ENCODE peak calls at places on chromosomes 11 and 22, in nine cellular contexts. One of them, this sample, is unnamed.

GRCh38 chr22:29302681-29303465 is 3.6 kb upstream of the GAS2L1 start:
- DNase-seq in IMR-90: no peak
- DNase-seq in GM12878: no peak
- DNase-seq in A549: no peak
- DNase-seq in K562: no peak
- DNase-seq in tibial nerve: no peak
- DNase-seq in lower leg skin: no peak
- DNase-seq in heart left ventricle: peak
- DNase-seq in GM12891: no peak
- DNase-seq in this sample: no peak

GRCh38 chr22:30873086-30873650 is 95.4 kb downstream of the MORC2 start:
- DNase-seq in A549: no peak
- DNase-seq in IMR-90: no peak
- DNase-seq in lower leg skin: no peak
- DNase-seq in GM12878: no peak
- DNase-seq in heart left ventricle: no peak
- DNase-seq in K562: no peak
- DNase-seq in tibial nerve: no peak
- DNase-seq in GM12891: no peak
- DNase-seq in this sample: no peak

GRCh38 chr11:428295-428694 is 13.5 kb upstream of the SIGIRR start:
- DNase-seq in heart left ventricle: no peak
- DNase-seq in lower leg skin: no peak
- DNase-seq in K562: no peak
- DNase-seq in IMR-90: no peak
- DNase-seq in tibial nerve: no peak
- DNase-seq in A549: no peak
- DNase-seq in GM12878: no peak
- DNase-seq in GM12891: no peak
- DNase-seq in this sample: no peak

GRCh38 chr22:46066691-46067090 is 83.6 kb upstream of the PPARA start:
- DNase-seq in GM12891: no peak
- DNase-seq in A549: no peak
- DNase-seq in tibial nerve: peak
- DNase-seq in IMR-90: no peak
- DNase-seq in heart left ventricle: no peak
- DNase-seq in K562: no peak
- DNase-seq in GM12878: no peak
- DNase-seq in lower leg skin: no peak
- DNase-seq in this sample: no peak

GRCh38 chr11:25793637-25794036 is 538.3 kb upstream of the ANO3 start:
- DNase-seq in lower leg skin: no peak
- DNase-seq in A549: no peak
- DNase-seq in tibial nerve: no peak
- DNase-seq in GM12878: no peak
- DNase-seq in heart left ventricle: no peak
- DNase-seq in IMR-90: no peak
- DNase-seq in GM12891: no peak
- DNase-seq in K562: no peak
- DNase-seq in this sample: no peak

GRCh38 chr11:2258501-2259465 is 11.6 kb downstream of the ASCL2 start:
- DNase-seq in tibial nerve: no peak
- DNase-seq in heart left ventricle: peak
- DNase-seq in A549: no peak
- DNase-seq in GM12891: no peak
- DNase-seq in lower leg skin: peak
- DNase-seq in K562: no peak
- DNase-seq in GM12878: no peak
- DNase-seq in IMR-90: no peak
- DNase-seq in this sample: no peak

GRCh38 chr11:119175493-119176077 is 7.1 kb downstream of the NLRX1 start:
- DNase-seq in GM12878: no peak
- DNase-seq in lower leg skin: no peak
- DNase-seq in heart left ventricle: no peak
- DNase-seq in IMR-90: peak
- DNase-seq in K562: peak
- DNase-seq in tibial nerve: no peak
- DNase-seq in A549: no peak
- DNase-seq in GM12891: no peak
- DNase-seq in this sample: peak

GRCh38 chr11:12657336-12657735 is 16.9 kb upstream of the TEAD1 start:
- DNase-seq in GM12891: no peak
- DNase-seq in heart left ventricle: no peak
- DNase-seq in A549: no peak
- DNase-seq in tibial nerve: no peak
- DNase-seq in IMR-90: no peak
- DNase-seq in lower leg skin: no peak
- DNase-seq in K562: no peak
- DNase-seq in GM12878: no peak
- DNase-seq in this sample: no peak

GRCh38 chr11:34192481-34193401 is 87.3 kb downstream of the NAT10 start:
- DNase-seq in heart left ventricle: no peak
- DNase-seq in K562: no peak
- DNase-seq in GM12878: no peak
- DNase-seq in lower leg skin: peak
- DNase-seq in A549: peak
- DNase-seq in IMR-90: peak
- DNase-seq in GM12891: no peak
- DNase-seq in tibial nerve: peak
- DNase-seq in this sample: peak

GRCh38 chr11:88383446-88383845 is 45.9 kb upstream of the CTSC start:
- DNase-seq in GM12891: no peak
- DNase-seq in A549: peak
- DNase-seq in tibial nerve: no peak
- DNase-seq in K562: no peak
- DNase-seq in IMR-90: no peak
- DNase-seq in heart left ventricle: no peak
- DNase-seq in lower leg skin: no peak
- DNase-seq in GM12878: no peak
- DNase-seq in this sample: no peak

GRCh38 chr11:82988936-82989627 is 82.6 kb downstream of the RAB30 start:
- DNase-seq in lower leg skin: no peak
- DNase-seq in K562: peak
- DNase-seq in GM12878: no peak
- DNase-seq in GM12891: no peak
- DNase-seq in heart left ventricle: no peak
- DNase-seq in tibial nerve: no peak
- DNase-seq in A549: no peak
- DNase-seq in IMR-90: peak
- DNase-seq in this sample: no peak

GRCh38 chr22:41092847-41093371 is 517 bp downstream of the EP300 start:
- DNase-seq in GM12891: no peak
- DNase-seq in tibial nerve: no peak
- DNase-seq in GM12878: no peak
- DNase-seq in A549: peak
- DNase-seq in IMR-90: peak
- DNase-seq in heart left ventricle: no peak
- DNase-seq in lower leg skin: no peak
- DNase-seq in K562: peak
- DNase-seq in this sample: peak

GRCh38 chr11:29271616-29272015 is 745.2 kb downstream of the KCNA4 start:
- DNase-seq in IMR-90: peak
- DNase-seq in GM12878: no peak
- DNase-seq in A549: no peak
- DNase-seq in GM12891: no peak
- DNase-seq in lower leg skin: no peak
- DNase-seq in tibial nerve: no peak
- DNase-seq in K562: no peak
- DNase-seq in heart left ventricle: no peak
- DNase-seq in this sample: no peak

GRCh38 chr11:29268733-29269132 is 748.1 kb downstream of the KCNA4 start:
- DNase-seq in GM12878: no peak
- DNase-seq in heart left ventricle: no peak
- DNase-seq in GM12891: no peak
- DNase-seq in lower leg skin: no peak
- DNase-seq in IMR-90: no peak
- DNase-seq in A549: peak
- DNase-seq in tibial nerve: no peak
- DNase-seq in K562: no peak
- DNase-seq in this sample: no peak

DNA sequence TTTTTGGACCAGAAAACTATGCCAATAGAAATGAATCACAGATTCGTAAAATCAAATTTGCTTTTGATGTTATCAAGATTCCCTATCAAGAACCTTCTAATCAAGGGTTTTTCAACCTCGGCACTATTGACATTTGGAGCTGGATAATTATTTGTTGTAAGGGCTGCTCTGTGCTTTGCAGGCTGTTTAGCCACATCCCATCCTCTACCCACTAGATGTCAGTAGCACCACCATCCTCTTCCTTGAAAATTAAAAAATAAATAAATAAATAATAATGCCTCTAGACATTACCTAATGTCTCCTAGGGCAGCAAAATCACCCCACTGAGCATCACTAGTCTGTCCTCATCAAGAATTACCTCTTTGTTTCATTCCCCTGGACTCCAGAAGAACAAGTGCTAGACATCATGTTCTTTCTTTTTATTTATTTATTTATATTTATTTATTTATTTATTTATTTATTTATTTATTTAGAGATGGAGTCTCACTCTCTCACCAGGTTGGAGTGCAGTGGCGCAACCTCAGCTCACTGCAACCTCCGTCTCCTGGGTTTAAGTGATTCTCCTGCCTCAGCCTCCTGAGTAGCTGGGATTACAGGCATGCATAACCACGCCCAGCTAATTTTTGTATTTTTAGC is 744.7 kb downstream of the KCNA4 start:
- DNase-seq in heart left ventricle: no peak
- DNase-seq in IMR-90: peak
- DNase-seq in tibial nerve: no peak
- DNase-seq in lower leg skin: no peak
- DNase-seq in A549: peak
- DNase-seq in K562: no peak
- DNase-seq in GM12891: no peak
- DNase-seq in GM12878: no peak
- DNase-seq in this sample: no peak
- TF ChIP-seq POLR2A in heart left ventricle: no peak
- TF ChIP-seq POLR2A in IMR-90: no peak
- TF ChIP-seq POLR2A in tibial nerve: no peak
- TF ChIP-seq POLR2A in lower leg skin: no peak
- TF ChIP-seq POLR2A in A549: no peak
- TF ChIP-seq POLR2A in K562: no peak
- TF ChIP-seq POLR2A in GM12891: no peak
- TF ChIP-seq POLR2A in GM12878: no peak
- TF ChIP-seq POLR2A in this sample: no peak

DNA sequence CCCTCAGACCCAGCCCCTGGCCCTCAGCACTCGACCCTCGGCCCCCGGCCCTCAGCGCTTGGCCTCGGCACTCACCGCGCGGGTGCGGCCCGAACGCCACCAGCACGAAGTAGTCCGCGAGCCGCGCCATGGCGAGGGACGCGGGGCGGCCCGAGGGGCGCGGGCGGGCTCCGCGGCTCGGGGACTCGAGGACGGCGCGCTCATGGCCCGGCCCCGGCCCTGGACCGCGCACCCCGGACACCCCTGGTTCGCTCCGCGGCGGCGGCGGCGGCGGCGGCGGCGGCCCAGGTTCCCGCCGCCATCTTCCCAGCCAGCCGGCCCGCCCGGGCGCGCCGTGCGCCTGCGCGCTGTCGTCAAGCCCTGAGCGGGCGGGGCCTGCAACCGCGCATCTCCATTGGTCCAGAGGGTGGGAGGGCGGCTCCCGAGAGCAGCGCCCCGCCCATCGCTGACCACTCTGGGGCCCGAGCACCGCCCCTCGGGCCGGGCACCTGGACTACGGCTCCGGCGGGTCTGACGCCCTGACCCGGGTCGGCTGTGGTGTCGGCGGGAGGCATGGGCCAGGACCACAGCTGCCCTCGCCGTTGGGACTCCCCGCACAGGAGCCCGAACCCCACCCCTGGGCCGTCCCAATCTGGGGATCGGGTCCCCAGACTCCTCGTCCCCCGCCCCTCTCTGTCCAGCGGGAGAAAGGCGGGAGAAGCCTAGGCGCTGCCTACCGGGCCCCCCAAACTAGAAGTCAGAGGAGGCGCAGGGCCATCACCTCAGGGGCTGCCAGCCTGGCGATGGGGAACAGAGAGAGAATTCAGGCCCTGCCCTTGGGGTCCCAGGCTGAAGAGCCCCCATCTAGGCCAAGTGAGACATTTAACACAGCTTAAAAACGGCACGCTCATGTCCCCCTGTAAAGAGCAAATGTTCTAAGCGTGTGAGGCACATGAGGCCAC is at the start of gene SBF1:
- DNase-seq in IMR-90: peak
- DNase-seq in tibial nerve: peak
- DNase-seq in GM12878: peak
- DNase-seq in heart left ventricle: peak
- DNase-seq in GM12891: peak
- DNase-seq in A549: peak
- DNase-seq in lower leg skin: peak
- DNase-seq in K562: peak
- DNase-seq in this sample: peak
- TF ChIP-seq POLR2A in IMR-90: peak
- TF ChIP-seq POLR2A in tibial nerve: peak
- TF ChIP-seq POLR2A in GM12878: peak
- TF ChIP-seq POLR2A in heart left ventricle: peak
- TF ChIP-seq POLR2A in GM12891: no peak
- TF ChIP-seq POLR2A in A549: peak
- TF ChIP-seq POLR2A in lower leg skin: no peak
- TF ChIP-seq POLR2A in K562: peak
- TF ChIP-seq POLR2A in this sample: peak

DNA sequence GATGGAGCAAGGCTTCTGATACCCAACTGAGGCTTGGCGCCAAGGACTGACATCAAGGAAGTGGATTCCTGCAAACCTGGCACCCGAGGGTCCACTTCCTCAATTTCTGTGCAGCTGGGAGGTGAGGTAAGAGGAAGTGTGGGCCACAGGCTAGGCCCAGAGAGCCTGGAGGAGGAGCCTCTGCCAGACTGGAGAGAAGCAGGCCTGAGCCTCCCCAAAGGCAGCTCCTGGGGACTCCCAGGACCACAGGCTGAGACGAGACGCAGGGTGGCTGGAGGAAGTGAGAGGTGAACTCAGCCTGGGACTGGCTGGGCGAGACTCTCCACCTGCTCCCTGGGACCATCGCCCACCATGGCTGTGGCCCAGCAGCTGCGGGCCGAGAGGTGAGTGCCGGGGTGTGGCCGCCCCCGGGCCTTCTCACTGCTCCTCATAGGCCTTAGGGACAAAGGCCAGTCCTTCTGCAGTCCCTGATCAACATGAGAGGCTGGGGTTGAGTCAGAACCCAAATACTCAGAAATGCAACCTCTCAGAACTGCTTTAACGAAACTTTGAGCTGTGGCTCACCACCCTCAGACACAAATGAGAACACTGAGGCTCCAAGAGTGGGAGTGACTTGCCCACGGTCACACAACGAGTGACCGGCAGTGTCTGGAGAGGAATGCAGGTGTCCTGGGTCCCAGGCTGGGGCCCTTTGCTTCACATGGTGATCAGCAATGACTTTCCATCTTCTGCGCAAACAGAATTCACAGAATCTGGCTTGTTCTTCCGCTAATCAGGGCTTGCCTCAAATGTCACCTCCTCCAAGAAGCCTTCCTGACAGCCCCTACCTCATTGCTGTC is at the start of gene NCF4:
- DNase-seq in heart left ventricle: peak
- DNase-seq in tibial nerve: peak
- DNase-seq in K562: no peak
- DNase-seq in IMR-90: no peak
- DNase-seq in lower leg skin: peak
- DNase-seq in A549: no peak
- DNase-seq in GM12878: peak
- DNase-seq in GM12891: peak
- DNase-seq in this sample: no peak
- TF ChIP-seq POLR2A in heart left ventricle: no peak
- TF ChIP-seq POLR2A in tibial nerve: no peak
- TF ChIP-seq POLR2A in K562: no peak
- TF ChIP-seq POLR2A in IMR-90: no peak
- TF ChIP-seq POLR2A in lower leg skin: no peak
- TF ChIP-seq POLR2A in A549: no peak
- TF ChIP-seq POLR2A in GM12878: peak
- TF ChIP-seq POLR2A in GM12891: peak
- TF ChIP-seq POLR2A in this sample: no peak

GRCh38 chr11:128448487-128448886 is 138.9 kb downstream of the ETS1 start:
- DNase-seq in tibial nerve: no peak
- DNase-seq in heart left ventricle: no peak
- DNase-seq in K562: no peak
- DNase-seq in GM12878: no peak
- DNase-seq in GM12891: no peak
- DNase-seq in lower leg skin: no peak
- DNase-seq in IMR-90: peak
- DNase-seq in A549: peak
- DNase-seq in this sample: peak
- TF ChIP-seq POLR2A in tibial nerve: no peak
- TF ChIP-seq POLR2A in heart left ventricle: no peak
- TF ChIP-seq POLR2A in K562: no peak
- TF ChIP-seq POLR2A in GM12878: no peak
- TF ChIP-seq POLR2A in GM12891: no peak
- TF ChIP-seq POLR2A in lower leg skin: no peak
- TF ChIP-seq POLR2A in IMR-90: no peak
- TF ChIP-seq POLR2A in A549: no peak
- TF ChIP-seq POLR2A in this sample: no peak

This sample was measured in H54.